ENCODE peak calls at places on chromosomes 13 and 19, in four cellular contexts. B is H1, Y is HepG2, R is GM12878. S is an unnamed sample.

GRCh38 chr13:53250272-53250875 is 221.8 kb downstream of the OLFM4 start:
- DNase-seq in Y (peak), B (no peak), R (peak), S (peak)

GRCh38 chr19:3198901-3199700 is 13.4 kb downstream of the NCLN start:
- DNase-seq in R (no peak), B (no peak), Y (no peak), S (no peak)

GRCh38 chr19:50333737-50334617 is 4.8 kb upstream of the KCNC3 start:
- DNase-seq in Y (no peak), B (no peak), R (no peak), S (peak)

GRCh38 chr19:41850381-41850780 is 5.5 kb downstream of the DMRTC2 start:
- DNase-seq in R (no peak), Y (no peak), B (no peak), S (no peak)

GRCh38 chr13:110344320-110344719 is 37.2 kb downstream of the COL4A2 start:
- DNase-seq in R (no peak), B (no peak), Y (no peak), S (no peak)

GRCh38 chr19:40150170-40150569 is 41.1 kb upstream of the MAP3K10 start:
- DNase-seq in B (no peak), Y (no peak), R (no peak), S (no peak)

GRCh38 chr13:26539738-26540292 is 17.7 kb upstream of the WASF3 start:
- DNase-seq in B (no peak), Y (no peak), R (no peak), S (no peak)

GRCh38 chr13:88022826-88023225 is 351.7 kb downstream of the SLITRK5 start:
- DNase-seq in R (no peak), Y (no peak), B (no peak), S (no peak)

GRCh38 chr13:95627590-95627989 is 16.9 kb downstream of the DZIP1 start:
- DNase-seq in Y (no peak), B (no peak), R (no peak), S (no peak)

GRCh38 chr19:42076375-42076944 is 494 bp downstream of the ZNF574 start:
- DNase-seq in R (no peak), Y (no peak), B (no peak), S (no peak)

GRCh38 chr19:49442354-49442753 is 1.0 kb upstream of the SLC17A7 start:
- DNase-seq in Y (no peak), R (no peak), B (no peak), S (no peak)

GRCh38 chr19:41376998-41377365 is 649 bp downstream of the TMEM91 start:
- DNase-seq in Y (no peak), R (no peak), B (no peak), S (no peak)

GRCh38 chr19:38653028-38653571 is 5.7 kb downstream of the ACTN4 start:
- DNase-seq in R (no peak), Y (peak), B (no peak), S (no peak)

GRCh38 chr19:4065430-4066175 is 1.1 kb downstream of the ZBTB7A start:
- DNase-seq in B (peak), R (peak), Y (peak), S (peak)

GRCh38 chr19:33220735-33221134 is 4.9 kb downstream of the SLC7A10 start:
- DNase-seq in Y (no peak), B (no peak), R (no peak), S (no peak)

GRCh38 chr13:111630411-111630810 is 310.0 kb downstream of the TEX29 start:
- DNase-seq in R (no peak), Y (no peak), B (no peak), S (no peak)

GRCh38 chr19:1269478-1270167 is 491 bp downstream of the CIRBP start:
- DNase-seq in R (no peak), Y (peak), B (no peak), S (peak)

GRCh38 chr13:37652596-37652995 is 54.0 kb upstream of the POSTN start:
- DNase-seq in R (no peak), Y (no peak), B (no peak), S (no peak)

GRCh38 chr13:28475916-28476725 is 18.8 kb downstream of the FLT1 start:
- DNase-seq in B (no peak), Y (no peak), R (no peak), S (no peak)

GRCh38 chr19:15532779-15533521 is 24.6 kb downstream of the CYP4F22 start:
- DNase-seq in Y (no peak), R (peak), B (no peak), S (no peak)

GRCh38 chr19:3669616-3670257 is 30.5 kb downstream of the PIP5K1C start:
- DNase-seq in B (no peak), R (no peak), Y (no peak), S (no peak)

GRCh38 chr13:49023441-49023840 is 47.7 kb downstream of the FNDC3A start:
- DNase-seq in R (no peak), B (no peak), Y (no peak), S (no peak)

GRCh38 chr13:110575322-110576069 is 14.0 kb upstream of the RAB20 start:
- DNase-seq in Y (peak), B (no peak), R (peak), S (peak)

GRCh38 chr13:48265217-48265815 is 32.3 kb downstream of the ITM2B start:
- DNase-seq in R (peak), B (no peak), Y (no peak), S (no peak)

GRCh38 chr13:43425234-43425633 is 361.5 kb downstream of the ENOX1 start:
- DNase-seq in Y (no peak), B (peak), R (no peak), S (no peak)

GRCh38 chr19:29564574-29565005 is 38.8 kb downstream of the VSTM2B start:
- DNase-seq in B (no peak), Y (no peak), R (no peak), S (no peak)

GRCh38 chr13:95624020-95624419 is 20.5 kb downstream of the DZIP1 start:
- DNase-seq in Y (peak), B (no peak), R (no peak), S (peak)

GRCh38 chr19:6498294-6499036 is 3.6 kb downstream of the TUBB4A start:
- DNase-seq in R (no peak), Y (no peak), B (no peak), S (no peak)

GRCh38 chr13:36188446-36188845 is 25.9 kb downstream of the SOHLH2 start:
- DNase-seq in Y (no peak), R (no peak), B (no peak), S (no peak)

GRCh38 chr19:14450168-14450874 is 17.2 kb downstream of the PKN1 start:
- DNase-seq in R (no peak), B (peak), Y (peak), S (peak)

GRCh38 chr13:28442872-28443271 is 52.1 kb downstream of the FLT1 start:
- DNase-seq in B (no peak), Y (no peak), R (no peak), S (no peak)

GRCh38 chr19:5916201-5916708 is 2.2 kb downstream of the CAPS start:
- DNase-seq in B (no peak), Y (no peak), R (no peak), S (no peak)

GRCh38 chr13:25847145-25847544 is 204.7 kb downstream of the SHISA2 start:
- DNase-seq in R (peak), B (no peak), Y (no peak), S (no peak)

GRCh38 chr13:73548444-73548843 is 489.6 kb downstream of the KLF5 start:
- DNase-seq in R (no peak), Y (no peak), B (no peak), S (no peak)

GRCh38 chr13:72204291-72204690 is 337.3 kb upstream of the DACH1 start:
- DNase-seq in R (no peak), B (no peak), Y (no peak), S (no peak)

GRCh38 chr13:35690546-35690945 is 214.1 kb upstream of the MAB21L1 start:
- DNase-seq in Y (no peak), R (no peak), B (no peak), S (no peak)

GRCh38 chr19:16886305-16886880 is 2.4 kb upstream of the F2RL3 start:
- DNase-seq in R (no peak), B (no peak), Y (peak), S (no peak)

GRCh38 chr19:2243274-2244121 is 5.6 kb upstream of the AMH start:
- DNase-seq in B (no peak), R (no peak), Y (no peak), S (peak)

GRCh38 chr13:93002071-93002470 is 224.5 kb upstream of the GPC6 start:
- DNase-seq in R (no peak), Y (no peak), B (no peak), S (no peak)

GRCh38 chr13:85575110-85575509 is 224.1 kb downstream of the SLITRK6 start:
- DNase-seq in R (no peak), B (no peak), Y (no peak), S (peak)
- TF ChIP-seq TCF12 in R (no peak), B (no peak), Y (no peak), S (no peak)

DNA sequence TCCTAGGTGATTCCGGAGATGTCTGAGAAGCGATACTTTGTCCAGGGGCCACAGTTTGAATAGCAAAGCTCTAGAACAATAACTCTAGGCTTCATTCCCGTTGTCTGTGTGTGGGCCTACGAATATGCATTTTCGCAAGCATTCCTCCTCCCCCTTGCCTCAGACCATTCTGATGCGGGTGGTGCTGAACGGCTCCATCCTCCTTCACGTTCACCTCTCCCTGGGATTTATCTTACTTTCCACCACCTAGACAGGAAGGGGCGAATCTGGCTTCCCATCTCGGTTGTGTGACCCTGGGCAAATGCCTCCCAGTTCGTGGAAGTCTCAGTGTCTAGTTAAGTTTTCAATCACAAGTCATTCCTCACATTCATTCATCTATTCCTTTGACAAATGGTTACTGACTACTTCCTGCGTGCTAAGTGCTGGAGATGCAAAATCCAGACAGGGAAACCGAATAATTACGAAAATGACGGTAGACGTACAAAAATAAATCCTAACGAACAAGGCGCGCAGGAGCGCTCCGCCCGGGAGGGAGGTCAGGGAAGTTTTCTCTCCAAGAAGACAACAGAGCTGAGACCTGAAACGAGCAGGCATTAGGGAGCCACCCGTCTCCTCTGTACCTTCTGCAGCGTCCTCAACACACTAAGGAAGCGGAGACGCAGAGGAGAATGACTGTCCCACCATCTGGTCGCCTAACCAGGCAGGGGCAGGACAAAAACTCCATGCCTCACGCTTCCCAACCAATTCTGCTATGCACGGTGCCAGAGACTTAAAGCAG is 1.3 kb upstream of the CNOT3 start:
- DNase-seq in R (no peak), Y (no peak), B (no peak), S (peak)
- TF ChIP-seq TCF12 in R (no peak), Y (no peak), B (no peak), S (no peak)

GRCh38 chr13:20981370-20982095 is 79.0 kb upstream of the XPO4 start:
- DNase-seq in B (no peak), R (no peak), Y (no peak), S (no peak)

GRCh38 chr13:20984879-20985278 is 76.5 kb downstream of the LATS2 start:
- DNase-seq in Y (no peak), B (no peak), R (no peak), S (no peak)

GRCh38 chr13:20980899-20981298 is 78.4 kb upstream of the XPO4 start:
- DNase-seq in R (no peak), B (no peak), Y (no peak), S (no peak)

GRCh38 chr13:20980420-20980819 is 77.9 kb upstream of the XPO4 start:
- DNase-seq in B (no peak), R (no peak), Y (no peak), S (no peak)

DNA sequence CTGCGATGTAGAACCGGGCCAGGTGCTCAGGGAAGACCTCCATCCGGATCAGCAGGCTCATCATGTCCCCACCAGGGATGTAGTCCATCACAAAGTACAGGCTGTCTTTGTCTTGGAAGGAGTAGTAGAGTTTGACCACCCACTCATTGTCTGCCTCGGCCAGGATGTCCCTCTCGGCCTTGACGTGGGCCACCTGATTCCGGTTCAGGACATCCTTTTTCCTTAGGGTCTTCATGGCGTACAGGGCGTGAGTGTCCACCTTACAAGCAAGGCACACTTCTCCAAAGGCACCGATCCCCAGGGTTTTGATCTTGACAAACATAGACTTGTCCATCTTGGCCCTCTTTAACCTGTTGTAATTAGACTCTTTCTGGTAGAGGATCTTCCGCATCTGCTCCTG is 78.0 kb downstream of the LATS2 start:
- DNase-seq in R (no peak), B (no peak), Y (no peak), S (no peak)
- TF ChIP-seq TCF12 in R (no peak), B (no peak), Y (no peak), S (no peak)

DNA sequence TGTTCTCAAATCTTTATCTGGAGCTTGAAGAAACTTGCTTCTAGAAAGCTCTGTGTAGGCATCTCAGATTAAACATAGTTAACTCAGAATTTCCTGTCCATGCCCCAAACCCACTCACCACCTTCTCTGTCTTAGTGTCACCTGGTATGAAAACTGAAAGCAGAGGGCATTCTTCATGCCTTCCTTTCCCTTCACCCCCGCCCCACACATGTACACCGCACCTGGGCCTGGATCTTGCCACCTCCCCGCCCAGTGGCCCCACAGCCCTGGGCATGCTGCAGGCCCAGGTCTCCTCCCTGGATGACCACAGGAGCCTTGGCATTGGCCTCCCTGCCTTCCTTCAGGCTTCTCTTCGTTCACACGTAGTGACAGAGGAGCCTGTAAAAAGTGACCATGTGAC is 15.8 kb downstream of the CFAP97D2 start:
- DNase-seq in R (no peak), B (no peak), Y (no peak), S (no peak)
- TF ChIP-seq TCF12 in R (no peak), B (no peak), Y (no peak), S (no peak)

S was measured in SK-N-SH.